ENCODE peak calls at places on chromosomes 3 and 15, in eight cellular contexts. H is IMR-90; L is CD8-positive, alpha-beta T cell; A is psoas muscle; K is NT2/D1; C is hepatocyte; Y is neuronal stem cell; B is HCT116. Q is an unnamed sample. For H3K9me3, the result is how much of the 10 kb centered on the place peaks cover.

GRCh38 chr3:83941990-83942710 is 1016.6 kb upstream of the CADM2 start:
- DNase-seq in L (no peak), H (no peak), K (no peak), B (no peak), C (no peak), Y (no peak), A (no peak), Q (no peak)

GRCh38 chr15:34496616-34497015 is 59.0 kb upstream of the GOLGA8A start:
- DNase-seq in K (no peak), H (no peak), L (no peak), Y (no peak), C (no peak), A (no peak), B (no peak), Q (no peak)

GRCh38 chr3:68866157-68866556 is 66.2 kb downstream of the TAFA4 start:
- DNase-seq in A (no peak), L (no peak), K (no peak), B (no peak), C (no peak), H (no peak), Y (no peak), Q (no peak)

GRCh38 chr15:90716317-90716975 is 700 bp upstream of the BLM start:
- DNase-seq in H (peak), K (no peak), Y (no peak), B (no peak), L (no peak), C (no peak), A (no peak), Q (no peak)

GRCh38 chr15:63610209-63610841 is 13.1 kb downstream of the FBXL22 start:
- DNase-seq in H (peak), A (peak), B (peak), K (peak), Y (peak), C (peak), L (peak), Q (peak)

GRCh38 chr3:75692061-75692460 is 27.9 kb downstream of the FRG2C start:
- DNase-seq in Y (no peak), C (no peak), B (no peak), L (no peak), K (no peak), A (no peak), H (no peak), Q (no peak)

GRCh38 chr15:83087535-83087934 is 19.9 kb upstream of the TM6SF1 start:
- DNase-seq in C (no peak), K (no peak), B (no peak), H (no peak), Y (no peak), A (no peak), L (no peak), Q (no peak)

GRCh38 chr15:56390739-56391267 is 25.6 kb downstream of the TEX9 start:
- DNase-seq in B (no peak), L (no peak), C (no peak), K (no peak), Y (no peak), H (peak), A (no peak), Q (no peak)

GRCh38 chr15:93018574-93018973 is 70.4 kb downstream of the RGMA start:
- DNase-seq in B (no peak), Y (no peak), C (no peak), A (no peak), H (no peak), L (no peak), K (no peak), Q (no peak)

GRCh38 chr15:36361351-36361870 is 218.0 kb upstream of the CDIN1 start:
- DNase-seq in A (no peak), Y (no peak), B (no peak), L (no peak), K (no peak), C (no peak), H (peak), Q (no peak)

GRCh38 chr3:172061724-172062184 is 22.4 kb downstream of the FNDC3B start:
- DNase-seq in A (no peak), K (no peak), H (peak), B (no peak), C (peak), Y (no peak), L (no peak), Q (no peak)

GRCh38 chr15:58839485-58839884 is 68.4 kb downstream of the MINDY2 start:
- DNase-seq in Y (no peak), C (no peak), L (no peak), A (no peak), H (peak), K (no peak), B (no peak), Q (no peak)

GRCh38 chr3:37902674-37903073 is 41.0 kb downstream of the CTDSPL start:
- DNase-seq in H (no peak), A (no peak), K (no peak), B (no peak), C (no peak), Y (no peak), L (no peak), Q (no peak)

GRCh38 chr3:15361494-15362214 is 29.3 kb upstream of the SH3BP5 start:
- DNase-seq in B (no peak), K (peak), H (peak), A (no peak), Y (peak), L (no peak), C (no peak), Q (no peak)

GRCh38 chr3:42254566-42254965 is 11.4 kb downstream of the CCK start:
- DNase-seq in H (no peak), A (no peak), Y (no peak), C (no peak), B (no peak), L (no peak), K (no peak), Q (no peak)

DNA sequence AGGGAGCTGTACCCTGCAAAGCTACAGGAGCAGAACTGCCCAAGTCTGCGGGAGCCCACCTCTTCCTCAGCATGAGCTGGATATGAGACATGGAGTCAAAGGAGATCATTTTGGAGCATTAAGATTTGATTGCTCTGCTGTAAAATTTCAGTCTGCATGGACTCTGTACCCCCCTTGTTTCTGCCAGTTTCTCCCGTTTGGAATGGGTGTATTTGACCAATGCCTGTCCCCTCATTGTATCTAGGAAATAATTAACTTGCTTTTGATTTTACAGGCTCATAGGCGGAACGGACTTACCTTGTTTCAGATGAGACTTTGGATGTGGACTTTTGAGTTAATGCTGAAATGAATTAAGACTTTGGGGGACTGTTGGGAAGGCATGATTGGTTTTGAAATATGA is 18.3 kb downstream of the RNF13 start:
- DNase-seq in Y (no peak), K (no peak), A (no peak), B (no peak), H (no peak), C (no peak), L (no peak), Q (no peak)
- H3K9me3 ChIP-seq in Y (under half), K (half or more), A (under half), B (under half), H (under half), C (under half), L (under half), Q (under half)

DNA sequence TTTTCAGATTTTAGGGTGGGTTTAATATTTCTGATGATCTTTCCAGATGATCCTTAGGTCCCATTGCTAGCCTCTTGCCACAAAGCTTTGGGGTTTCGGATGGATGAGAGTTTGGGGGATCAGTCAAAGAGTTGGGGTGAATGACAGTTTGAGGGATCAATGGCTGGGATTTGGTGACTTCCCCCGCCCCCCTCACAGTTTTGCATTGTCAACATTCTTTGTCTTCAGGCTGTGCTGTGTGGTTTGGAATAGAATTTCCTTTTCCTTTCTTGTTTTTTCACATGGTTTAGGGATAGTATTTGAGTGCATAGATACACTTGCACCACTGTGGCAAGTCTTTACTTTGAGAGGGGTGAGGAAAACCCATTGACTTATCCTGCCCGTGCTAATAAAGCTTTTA is 14.3 kb downstream of the MEF2A start:
- DNase-seq in C (no peak), L (no peak), H (no peak), B (no peak), A (no peak), Y (no peak), K (no peak), Q (no peak)
- H3K9me3 ChIP-seq in C (under half), L (under half), H (under half), B (under half), A (under half), Y (under half), K (under half), Q (under half)

GRCh38 chr15:27481768-27482167 is 510.8 kb downstream of the GABRG3 start:
- DNase-seq in Y (no peak), C (no peak), K (peak), A (no peak), H (no peak), B (no peak), L (no peak), Q (no peak)

GRCh38 chr15:27479232-27480140 is 508.5 kb downstream of the GABRG3 start:
- DNase-seq in H (no peak), Y (no peak), A (no peak), K (no peak), L (no peak), B (no peak), C (no peak), Q (no peak)

GRCh38 chr15:27482344-27482743 is 511.4 kb downstream of the GABRG3 start:
- DNase-seq in Y (no peak), C (no peak), A (no peak), B (no peak), H (no peak), K (no peak), L (no peak), Q (no peak)

GRCh38 chr15:27480642-27481041 is 509.7 kb downstream of the GABRG3 start:
- DNase-seq in A (no peak), Y (no peak), C (no peak), L (no peak), K (no peak), B (no peak), H (no peak), Q (no peak)

GRCh38 chr15:27480141-27480530 is 509.2 kb downstream of the GABRG3 start:
- DNase-seq in B (no peak), Y (no peak), C (no peak), K (no peak), L (no peak), A (no peak), H (no peak), Q (no peak)
- H3K9me3 ChIP-seq in B (under half), Y (under half), C (under half), K (under half), L (under half), A (under half), H (under half), Q (under half)

GRCh38 chr3:74561881-74562280 is 52.6 kb downstream of the CNTN3 start:
- DNase-seq in H (peak), L (no peak), A (no peak), C (no peak), B (no peak), Y (no peak), K (no peak), Q (no peak)
- H3K9me3 ChIP-seq in H (under half), L (under half), A (under half), C (under half), B (under half), Y (under half), K (under half), Q (under half)

GRCh38 chr15:46177219-46177618 is 542.4 kb downstream of the SQOR start:
- DNase-seq in C (no peak), H (no peak), K (no peak), Y (no peak), A (no peak), B (no peak), L (no peak), Q (no peak)
- H3K9me3 ChIP-seq in C (under half), H (under half), K (under half), Y (under half), A (under half), B (under half), L (under half), Q (under half)

DNA sequence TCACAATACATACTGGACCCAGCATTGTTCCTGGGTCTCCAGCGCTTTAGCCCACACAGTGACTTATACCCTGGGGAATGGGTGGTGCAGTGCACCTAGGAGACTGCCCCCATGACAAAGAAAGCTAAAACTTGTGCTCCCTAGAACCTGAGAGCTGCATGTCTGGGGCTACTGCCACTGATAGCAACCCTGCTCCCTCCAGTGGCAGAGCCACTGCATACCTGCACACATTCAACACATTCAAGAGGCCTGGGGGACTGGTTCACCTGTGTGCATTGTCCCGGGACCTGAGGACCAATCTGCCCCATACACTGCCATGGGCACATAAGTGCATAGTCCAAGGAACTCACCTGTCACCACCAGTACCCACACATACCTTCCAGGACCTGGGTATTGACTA is 302.7 kb upstream of the MANF start:
- DNase-seq in A (no peak), C (no peak), B (no peak), L (no peak), H (no peak), K (no peak), Y (no peak), Q (no peak)
- H3K9me3 ChIP-seq in A (under half), C (under half), B (under half), L (under half), H (under half), K (under half), Y (under half), Q (under half)

DNA sequence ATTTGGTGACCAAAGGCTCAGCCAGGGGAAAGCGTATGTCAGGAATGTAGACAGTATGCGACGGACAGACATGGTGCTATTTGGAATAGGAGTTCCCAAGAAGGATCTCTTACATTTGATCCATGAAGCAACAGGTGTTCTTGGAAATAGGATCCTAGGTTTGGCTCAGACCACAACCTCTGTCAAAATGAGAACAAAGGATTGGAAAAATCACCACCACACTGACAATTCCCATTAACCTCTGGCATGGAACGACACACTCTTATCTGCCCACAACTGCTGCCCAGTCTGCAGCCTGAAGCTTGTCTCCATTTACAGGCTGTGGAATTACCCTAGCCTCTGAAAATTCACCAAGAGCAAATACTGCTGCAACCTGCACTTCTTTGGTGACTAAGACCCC is 33.6 kb upstream of the LRRN1 start:
- DNase-seq in K (no peak), B (no peak), Y (no peak), C (no peak), L (no peak), H (no peak), A (no peak), Q (no peak)
- H3K9me3 ChIP-seq in K (under half), B (under half), Y (under half), C (under half), L (under half), H (under half), A (under half), Q (under half)

GRCh38 chr15:26394801-26395200 is 378.1 kb downstream of the GABRB3 start:
- DNase-seq in A (no peak), B (no peak), L (no peak), K (no peak), C (no peak), Y (no peak), H (no peak), Q (no peak)

GRCh38 chr15:26391556-26392229 is 381.2 kb downstream of the GABRB3 start:
- DNase-seq in B (no peak), H (no peak), L (no peak), Y (no peak), K (no peak), C (no peak), A (no peak), Q (no peak)

GRCh38 chr15:26392956-26393355 is 379.9 kb downstream of the GABRB3 start:
- DNase-seq in K (no peak), A (no peak), C (no peak), H (no peak), Y (no peak), B (no peak), L (no peak), Q (no peak)
- H3K9me3 ChIP-seq in K (under half), A (under half), C (under half), H (under half), Y (under half), B (under half), L (under half), Q (under half)

GRCh38 chr3:44771424-44772098 is 10.0 kb downstream of the KIF15 start:
- DNase-seq in C (no peak), B (no peak), H (no peak), K (no peak), A (no peak), Y (no peak), L (no peak), Q (no peak)
- H3K9me3 ChIP-seq in C (under half), B (under half), H (under half), K (half or more), A (under half), Y (under half), L (under half), Q (under half)

GRCh38 chr15:94230886-94231727 is at the start of gene MCTP2:
- DNase-seq in A (peak), C (peak), K (peak), B (peak), L (peak), Y (peak), H (peak), Q (peak)

GRCh38 chr15:94232107-94232506 is 746 bp downstream of the MCTP2 start:
- DNase-seq in B (no peak), C (peak), Y (no peak), K (no peak), L (no peak), H (no peak), A (no peak), Q (no peak)

GRCh38 chr15:94229591-94230365 is 1.6 kb upstream of the MCTP2 start:
- DNase-seq in L (peak), A (no peak), H (no peak), B (no peak), C (no peak), K (no peak), Y (no peak), Q (no peak)

GRCh38 chr15:94231728-94232086 is 346 bp downstream of the MCTP2 start:
- DNase-seq in C (no peak), L (no peak), A (no peak), B (no peak), Y (peak), H (no peak), K (peak), Q (no peak)

DNA sequence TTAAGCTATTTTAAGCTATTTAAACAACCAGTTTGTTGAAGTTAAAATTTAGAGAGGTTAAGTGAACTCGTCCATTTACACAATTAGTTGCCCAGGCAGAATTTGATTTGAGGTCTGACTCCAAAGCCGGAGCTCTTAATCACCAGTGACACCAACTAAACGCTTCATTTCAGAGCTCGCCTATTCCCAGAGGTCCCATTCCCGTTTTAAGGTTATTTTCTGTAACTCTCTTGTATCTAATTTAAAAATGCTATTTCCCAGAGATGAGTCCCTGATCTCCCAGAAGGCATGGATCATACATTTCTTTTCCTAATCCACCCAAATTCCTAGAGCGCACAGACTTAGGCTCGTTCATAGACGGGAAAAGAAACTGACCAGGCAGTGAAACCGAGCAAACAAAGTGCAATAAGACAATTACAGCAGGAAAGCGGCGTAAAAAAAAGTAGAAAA is 900 bp upstream of the MCTP2 start:
- DNase-seq in K (no peak), B (no peak), C (no peak), Y (peak), L (no peak), A (no peak), H (no peak), Q (no peak)
- H3K9me3 ChIP-seq in K (under half), B (under half), C (under half), Y (under half), L (under half), A (under half), H (under half), Q (under half)